ENCODE peak calls at places on chromosomes 7 and 10, in four cellular contexts. N, M, S and K are unnamed samples.

GRCh38 chr7:20783716-20784310 is 2.9 kb downstream of the SP8 start:
- DNase-seq in N (peak; percentile 24), M (no peak), S (no peak), K (no peak)

GRCh38 chr7:70766109-70766508 is 365.8 kb upstream of the GALNT17 start:
- DNase-seq in N (no peak), M (no peak), S (no peak), K (no peak)

GRCh38 chr7:73683916-73684693 is 708 bp downstream of the BUD23 start:
- DNase-seq in N (no peak), M (no peak), S (no peak), K (no peak)

GRCh38 chr7:151699147-151699546 is 177.8 kb downstream of the PRKAG2 start:
- DNase-seq in N (no peak), M (no peak), S (no peak), K (no peak)

GRCh38 chr10:14327535-14327934 is 3.2 kb downstream of the FRMD4A start:
- DNase-seq in N (no peak), M (no peak), S (no peak), K (no peak)

GRCh38 chr10:16644146-16644545 is 122.5 kb upstream of the C1QL3 start:
- DNase-seq in N (no peak), M (no peak), S (no peak), K (no peak)

GRCh38 chr7:50475340-50475739 is 25.2 kb upstream of the FIGNL1 start:
- DNase-seq in N (no peak), M (no peak), S (no peak), K (no peak)

GRCh38 chr10:103544657-103545310 is 51.3 kb downstream of the NEURL1 start:
- DNase-seq in N (no peak), M (peak; percentile 32), S (no peak), K (no peak)

GRCh38 chr7:8817448-8818036 is 384.1 kb downstream of the NXPH1 start:
- DNase-seq in N (no peak), M (no peak), S (no peak), K (no peak)

GRCh38 chr7:7702826-7703225 is 15.6 kb downstream of the RPA3 start:
- DNase-seq in N (no peak), M (no peak), S (no peak), K (no peak)

GRCh38 chr10:29860159-29860558 is 199.2 kb downstream of the JCAD start:
- DNase-seq in N (no peak), M (no peak), S (no peak), K (no peak)

GRCh38 chr7:31853380-31853779 is 166.4 kb downstream of the PPP1R17 start:
- DNase-seq in N (no peak), M (no peak), S (no peak), K (no peak)

GRCh38 chr7:127881564-127881963 is 149.7 kb downstream of the LRRC4 start:
- DNase-seq in N (no peak), M (no peak), S (no peak), K (no peak)

GRCh38 chr7:107579881-107580715 is at the start of gene BCAP29:
- DNase-seq in N (peak; percentile 79), M (peak; percentile 86), S (peak; percentile 52), K (peak; percentile 76)

GRCh38 chr10:122140477-122140902 is 130.6 kb upstream of the BTBD16 start:
- DNase-seq in N (no peak), M (peak; percentile 83), S (no peak), K (peak; percentile 76)

GRCh38 chr7:30722671-30723070 is 29.3 kb upstream of the INMT start:
- DNase-seq in N (no peak), M (no peak), S (no peak), K (no peak)

GRCh38 chr10:4725917-4726606 is 99.9 kb upstream of the AKR1E2 start:
- DNase-seq in N (no peak), M (no peak), S (no peak), K (no peak)

GRCh38 chr10:76306859-76307258 is 875.4 kb downstream of the LRMDA start:
- DNase-seq in N (no peak), M (no peak), S (no peak), K (no peak)

GRCh38 chr7:31102151-31102972 is 50.3 kb downstream of the ADCYAP1R1 start:
- DNase-seq in N (no peak), M (peak; percentile 48), S (no peak), K (no peak)

GRCh38 chr7:103573479-103574058 is 127.6 kb upstream of the SLC26A5 start:
- DNase-seq in N (no peak), M (no peak), S (no peak), K (no peak)

GRCh38 chr10:42941245-42941644 is 135.6 kb upstream of the RET start:
- DNase-seq in N (no peak), M (peak; percentile 51), S (peak; percentile 19), K (no peak)

GRCh38 chr10:117689566-117689965 is 147.0 kb downstream of the EMX2 start:
- DNase-seq in N (no peak), M (no peak), S (no peak), K (no peak)

GRCh38 chr10:77531441-77532001 is 106.1 kb downstream of the KCNMA1 start:
- DNase-seq in N (no peak), M (peak; percentile 93), S (no peak), K (peak; percentile 68)

GRCh38 chr10:114626841-114627240 is 31.2 kb downstream of the ABLIM1 start:
- DNase-seq in N (no peak), M (no peak), S (no peak), K (no peak)

GRCh38 chr10:93570383-93570782 is 3.9 kb downstream of the FFAR4 start:
- DNase-seq in N (no peak), M (no peak), S (no peak), K (no peak)

GRCh38 chr7:12729112-12729511 is 41.7 kb downstream of the ARL4A start:
- DNase-seq in N (peak; percentile 69), M (peak; percentile 78), S (peak; percentile 55), K (peak; percentile 85)

GRCh38 chr7:146366938-146367337 is 250.3 kb downstream of the CNTNAP2 start:
- DNase-seq in N (no peak), M (no peak), S (no peak), K (no peak)

GRCh38 chr10:114258274-114258840 is 19.3 kb downstream of the VWA2 start:
- DNase-seq in N (no peak), M (no peak), S (no peak), K (no peak)

GRCh38 chr7:142539901-142540300 is 209.4 kb upstream of the PRSS1 start:
- DNase-seq in N (no peak), M (no peak), S (no peak), K (no peak)

GRCh38 chr7:100544949-100545635 is 6.1 kb downstream of the AGFG2 start:
- DNase-seq in N (peak; percentile 55), M (no peak), S (no peak), K (no peak)

GRCh38 chr7:4748267-4748666 is 27.2 kb upstream of the AP5Z1 start:
- DNase-seq in N (no peak), M (no peak), S (no peak), K (no peak)

GRCh38 chr10:86942441-86943315 is 14.7 kb downstream of the MMRN2 start:
- DNase-seq in N (no peak), M (peak; percentile 75), S (no peak), K (peak; percentile 57)

GRCh38 chr10:14500172-14500765 is 169.5 kb upstream of the FRMD4A start:
- DNase-seq in N (no peak), M (no peak), S (peak; percentile 54), K (no peak)

GRCh38 chr10:46240684-46241565 is 45.9 kb upstream of the ANTXRL start:
- DNase-seq in N (no peak), M (no peak), S (no peak), K (peak; percentile 32)

GRCh38 chr7:76381814-76382213 is 23.0 kb upstream of the YWHAG start:
- DNase-seq in N (no peak), M (no peak), S (no peak), K (no peak)
- TF ChIP-seq CTCF in N (no peak), M (no peak), S (no peak), K (no peak)

DNA sequence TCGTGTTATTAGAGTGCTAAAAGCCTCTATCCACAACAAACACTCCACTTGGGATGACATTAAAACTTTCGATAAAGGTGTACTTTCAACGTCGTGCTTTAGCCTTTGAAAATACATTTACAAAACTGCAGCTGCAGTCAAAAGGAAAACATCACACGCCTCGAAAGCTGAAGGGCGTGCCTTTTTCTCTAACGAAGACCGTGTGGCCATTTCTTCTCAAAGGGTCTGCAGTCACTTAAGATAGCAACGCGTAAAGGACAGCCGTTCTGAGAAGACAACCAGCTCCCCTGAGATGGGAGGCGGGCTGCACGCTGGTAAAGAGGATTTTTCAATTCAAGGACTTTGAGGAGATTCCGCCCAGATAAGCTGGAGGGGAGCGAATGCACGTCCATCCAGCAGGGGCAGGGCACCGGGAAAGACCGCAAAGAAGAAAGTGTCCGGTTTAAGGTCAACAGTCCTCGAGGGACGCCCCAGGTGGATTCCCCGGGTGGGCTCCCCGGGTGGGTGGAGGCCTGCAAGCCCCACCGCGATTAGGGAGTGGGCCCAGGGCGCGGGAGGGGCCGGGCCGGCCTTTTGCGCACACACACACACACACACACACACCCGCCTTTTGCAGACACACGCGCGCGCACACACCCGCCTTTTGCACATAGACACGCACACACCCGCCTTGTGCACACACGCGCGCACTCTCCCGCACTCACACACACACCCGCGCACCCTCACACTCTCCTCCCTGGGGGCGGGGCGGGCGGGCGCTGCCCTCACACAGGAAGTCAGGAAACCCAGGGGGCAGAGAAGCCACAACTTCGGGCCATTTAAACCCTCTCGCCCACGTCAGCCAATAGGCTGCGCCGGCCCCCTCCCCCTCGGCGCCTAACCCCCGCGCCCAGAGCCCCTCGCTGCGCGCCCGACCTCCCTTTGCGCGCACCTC is 767 bp downstream of the ARHGAP12 start:
- DNase-seq in N (peak; percentile 39), M (peak; percentile 80), S (peak; percentile 47), K (peak; percentile 68)
- TF ChIP-seq CTCF in N (no peak), M (peak; percentile 31), S (peak; percentile 24), K (peak; percentile 47)

GRCh38 chr7:96832107-96832506 is 122.5 kb upstream of the SEM1 start:
- DNase-seq in N (no peak), M (no peak), S (no peak), K (no peak)

GRCh38 chr7:96825285-96825684 is 115.6 kb upstream of the SEM1 start:
- DNase-seq in N (no peak), M (no peak), S (no peak), K (no peak)

GRCh38 chr7:96831446-96831845 is 121.8 kb upstream of the SEM1 start:
- DNase-seq in N (no peak), M (no peak), S (no peak), K (no peak)

GRCh38 chr7:96826089-96826488 is 116.4 kb upstream of the SEM1 start:
- DNase-seq in N (no peak), M (no peak), S (no peak), K (no peak)

GRCh38 chr7:96827701-96828100 is 118.1 kb upstream of the SEM1 start:
- DNase-seq in N (no peak), M (no peak), S (no peak), K (no peak)
- TF ChIP-seq CTCF in N (no peak), M (no peak), S (no peak), K (no peak)

DNA sequence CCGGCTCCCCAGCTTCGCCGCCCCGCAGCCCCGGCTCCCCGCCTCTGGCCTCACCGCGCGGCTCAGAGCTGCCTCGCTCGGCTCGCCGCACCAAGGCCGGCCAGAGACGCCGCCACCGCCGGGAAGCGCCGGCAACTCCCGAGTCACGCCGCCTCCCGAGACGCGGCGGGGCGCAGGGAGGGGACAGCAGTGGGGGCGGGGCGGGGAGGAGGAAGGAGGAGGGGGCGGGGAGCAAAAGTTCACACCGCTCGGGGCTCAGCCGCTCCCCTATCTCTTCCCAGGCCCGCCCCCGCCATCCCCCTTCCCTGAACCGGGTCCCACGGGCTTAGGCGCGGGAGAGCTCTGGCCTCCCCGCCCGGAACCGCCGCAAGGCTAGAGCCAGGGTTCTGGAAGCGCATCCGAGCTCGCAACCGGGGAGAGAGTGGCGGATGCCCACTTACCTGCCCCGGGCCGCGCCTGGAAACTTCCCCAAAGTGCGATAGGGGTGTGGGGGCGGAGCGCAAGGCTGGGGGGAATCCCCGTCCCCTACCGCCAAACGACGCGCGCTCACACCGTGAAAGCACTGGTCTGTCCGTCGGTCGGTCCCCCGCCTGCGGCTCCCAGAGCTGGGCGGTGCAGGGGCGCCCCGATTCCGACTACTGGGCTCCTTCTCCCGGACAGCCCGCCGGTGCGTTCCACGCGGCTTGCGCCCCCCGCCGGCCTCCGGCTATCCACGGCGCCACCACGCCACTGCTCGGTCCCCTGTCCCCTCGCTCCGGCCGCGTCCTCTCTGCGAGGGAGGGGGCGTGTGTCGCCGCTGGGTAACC is 925 bp downstream of the CHST15 start:
- DNase-seq in N (peak; percentile 51), M (peak; percentile 74), S (peak; percentile 88), K (peak; percentile 67)
- TF ChIP-seq CTCF in N (no peak), M (peak; percentile 17), S (no peak), K (peak; percentile 40)